ENCODE peak calls at places on chromosome 7, in six cellular contexts. S is GM12892, F is K562, M is HepG2, V is GM12878, X is H1. W is an unnamed sample.

GRCh38 chr7:8532116-8532515 is 98.7 kb downstream of the NXPH1 start:
- DNase-seq in X (no peak), V (no peak), M (no peak), S (no peak), F (no peak), W (no peak)

GRCh38 chr7:19122018-19122588 is 4.7 kb upstream of the TWIST1 start:
- DNase-seq in M (no peak), V (no peak), F (no peak), S (no peak), X (no peak), W (no peak)

GRCh38 chr7:128266891-128267839 is 26.1 kb downstream of the LEP start:
- DNase-seq in S (no peak), F (no peak), M (peak; percentile 15), V (no peak), X (no peak), W (no peak)

GRCh38 chr7:107194051-107194450 is 25.2 kb downstream of the HBP1 start:
- DNase-seq in X (no peak), S (no peak), V (no peak), F (no peak), M (no peak), W (no peak)

GRCh38 chr7:74199551-74200355 is 10.1 kb upstream of the LAT2 start:
- DNase-seq in V (no peak), M (no peak), X (no peak), F (no peak), S (no peak), W (no peak)

GRCh38 chr7:25087855-25088254 is 37.2 kb downstream of the CYCS start:
- DNase-seq in M (no peak), S (no peak), X (no peak), V (peak; percentile 49), F (no peak), W (no peak)

GRCh38 chr7:859368-860030 is 16.9 kb upstream of the GET4 start:
- DNase-seq in V (no peak), F (no peak), S (no peak), X (no peak), M (no peak), W (no peak)

GRCh38 chr7:139696547-139696946 is 81.3 kb downstream of the HIPK2 start:
- DNase-seq in X (no peak), F (no peak), S (no peak), V (no peak), M (no peak), W (no peak)

GRCh38 chr7:28231181-28231580 is 50.6 kb upstream of the JAZF1 start:
- DNase-seq in F (no peak), X (no peak), V (no peak), S (no peak), M (no peak), W (no peak)

GRCh38 chr7:84232653-84233052 is 38.1 kb upstream of the SEMA3A start:
- DNase-seq in M (no peak), V (no peak), X (no peak), S (no peak), F (no peak), W (no peak)

GRCh38 chr7:67022501-67022900 is 25.9 kb downstream of the TYW1 start:
- DNase-seq in X (no peak), F (no peak), S (no peak), V (no peak), M (no peak), W (no peak)

GRCh38 chr7:158751743-158752142 is 47.1 kb upstream of the NCAPG2 start:
- DNase-seq in V (no peak), S (no peak), M (no peak), F (no peak), X (no peak), W (no peak)

GRCh38 chr7:68432585-68432984 is 1165.7 kb upstream of the AUTS2 start:
- DNase-seq in F (no peak), V (no peak), X (no peak), S (no peak), M (no peak), W (no peak)

GRCh38 chr7:117068511-117069155 is 115.3 kb downstream of the ST7 start:
- DNase-seq in F (no peak), X (no peak), V (no peak), S (no peak), M (no peak), W (no peak)

GRCh38 chr7:11192506-11192905 is 218.8 kb downstream of the PHF14 start:
- DNase-seq in F (no peak), S (no peak), X (no peak), V (no peak), M (no peak), W (no peak)

GRCh38 chr7:19939746-19940145 is 166.3 kb upstream of the TMEM196 start:
- DNase-seq in S (no peak), V (no peak), M (no peak), F (no peak), X (no peak), W (no peak)

GRCh38 chr7:27199820-27200760 is at the start of gene HOXA13:
- DNase-seq in S (no peak), M (no peak), V (no peak), F (peak; percentile 55), X (no peak), W (no peak)
- TF ChIP-seq POLR2AphosphoS5 in S (no peak), M (no peak), V (no peak), F (no peak), X (no peak), W (no peak)

GRCh38 chr7:47357863-47358262 is 224.0 kb downstream of the TNS3 start:
- DNase-seq in V (no peak), F (no peak), X (no peak), M (no peak), S (no peak), W (no peak)

GRCh38 chr7:47360301-47360900 is 221.5 kb downstream of the TNS3 start:
- DNase-seq in V (no peak), F (no peak), M (no peak), X (no peak), S (no peak), W (no peak)

GRCh38 chr7:47357398-47357797 is 224.5 kb downstream of the TNS3 start:
- DNase-seq in X (no peak), V (no peak), M (no peak), F (no peak), S (no peak), W (no peak)

GRCh38 chr7:47358357-47358756 is 223.6 kb downstream of the TNS3 start:
- DNase-seq in X (no peak), F (no peak), M (no peak), V (no peak), S (no peak), W (no peak)

DNA sequence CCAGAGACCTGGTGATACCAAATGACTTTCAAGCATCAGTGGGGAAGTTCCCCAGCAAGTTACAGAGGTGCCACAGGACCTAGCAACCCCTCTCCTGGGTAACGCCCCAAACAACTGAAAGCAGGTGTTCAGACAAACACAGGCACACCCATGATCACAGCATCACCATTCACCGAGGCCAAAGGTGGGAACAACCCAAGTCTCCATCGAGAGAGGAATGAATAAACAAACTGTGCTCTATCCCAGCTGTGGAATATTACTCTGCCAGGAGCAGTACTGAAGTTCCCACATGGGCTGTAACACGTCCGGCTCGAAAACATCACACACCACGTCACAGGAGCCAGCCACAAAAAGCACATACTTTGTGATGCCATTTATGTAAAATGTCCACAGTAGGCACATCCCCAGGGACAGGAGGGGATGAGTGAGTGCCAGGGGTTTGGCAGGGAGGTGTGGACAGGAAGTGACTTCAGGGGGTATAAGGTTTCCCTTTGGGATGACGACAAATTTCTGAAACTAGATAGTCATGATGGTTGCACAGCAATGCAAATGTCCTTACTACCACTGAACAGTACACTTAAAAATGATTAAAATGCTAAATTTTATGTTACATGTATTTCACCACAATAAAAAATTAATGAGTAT is 222.8 kb downstream of the TNS3 start:
- DNase-seq in X (no peak), M (no peak), V (no peak), F (no peak), S (no peak), W (no peak)
- TF ChIP-seq TAF1 in X (no peak), M (no peak), V (no peak), F (no peak), S (no peak), W (no peak)

GRCh38 chr7:101717986-101718746 is 89.1 kb upstream of the MYL10 start:
- DNase-seq in V (no peak), S (no peak), F (peak; percentile 60), M (peak; percentile 28), X (no peak), W (no peak)
- TF ChIP-seq POLR2A in V (no peak), S (no peak), F (no peak), M (no peak), X (no peak), W (no peak)

GRCh38 chr7:131212114-131212513 is 115.6 kb upstream of the MKLN1 start:
- DNase-seq in S (no peak), M (no peak), V (no peak), F (no peak), X (no peak), W (no peak)

GRCh38 chr7:131210618-131211017 is 117.1 kb upstream of the MKLN1 start:
- DNase-seq in S (no peak), M (no peak), X (no peak), V (no peak), F (no peak), W (no peak)

GRCh38 chr7:131208777-131209176 is 118.9 kb upstream of the MKLN1 start:
- DNase-seq in F (no peak), S (no peak), V (no peak), M (no peak), X (no peak), W (no peak)

DNA sequence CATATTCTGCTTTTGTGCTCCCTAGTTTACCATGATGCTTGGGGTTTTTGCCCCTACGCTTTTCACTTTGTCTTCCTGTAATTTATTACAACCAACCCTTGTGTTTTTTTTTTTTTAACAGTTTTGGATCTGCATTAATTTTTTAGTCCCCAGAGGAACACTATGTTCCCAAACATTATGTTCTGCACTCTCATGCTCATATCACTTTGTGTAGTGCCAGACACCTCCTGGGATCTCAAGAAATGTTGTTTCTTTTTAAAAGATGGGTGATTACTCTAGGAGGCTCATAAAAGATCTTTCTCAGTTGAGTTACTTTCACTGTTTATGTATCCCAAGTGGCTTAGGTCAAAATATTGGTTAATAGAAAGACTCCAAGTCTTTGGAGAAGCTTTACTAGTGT is 116.2 kb upstream of the MKLN1 start:
- DNase-seq in X (no peak), M (no peak), V (no peak), S (no peak), F (no peak), W (no peak)
- TF ChIP-seq POLR2AphosphoS5 in X (no peak), M (no peak), V (no peak), S (no peak), F (no peak), W (no peak)